ENCODE peak calls at places on chromosomes 12 and 14, in four cellular contexts. One of them, this sample, is unnamed.

GRCh38 chr14:92646952-92647461 is 101.4 kb downstream of the LGMN start:
- DNase-seq in astrocyte: peak
- DNase-seq in neural progenitor cell: no peak
- DNase-seq in IMR-90: peak
- DNase-seq in this sample: peak

GRCh38 chr14:91742956-91743653 is 11.2 kb upstream of the CATSPERB start:
- DNase-seq in IMR-90: no peak
- DNase-seq in neural progenitor cell: no peak
- DNase-seq in astrocyte: no peak
- DNase-seq in this sample: no peak

GRCh38 chr12:80941916-80942315 is 4.2 kb upstream of the LIN7A start:
- DNase-seq in neural progenitor cell: no peak
- DNase-seq in astrocyte: no peak
- DNase-seq in IMR-90: no peak
- DNase-seq in this sample: peak

GRCh38 chr14:44204061-44204815 is 302.8 kb downstream of the FSCB start:
- DNase-seq in IMR-90: no peak
- DNase-seq in astrocyte: no peak
- DNase-seq in neural progenitor cell: no peak
- DNase-seq in this sample: no peak

GRCh38 chr14:76782885-76783566 is 21.8 kb downstream of the VASH1 start:
- DNase-seq in astrocyte: no peak
- DNase-seq in neural progenitor cell: no peak
- DNase-seq in IMR-90: no peak
- DNase-seq in this sample: no peak

GRCh38 chr14:75427126-75427481 is 718 bp upstream of the JDP2 start:
- DNase-seq in neural progenitor cell: peak
- DNase-seq in IMR-90: no peak
- DNase-seq in astrocyte: no peak
- DNase-seq in this sample: no peak

GRCh38 chr14:55130194-55130550 is 1.1 kb downstream of the LGALS3 start:
- DNase-seq in neural progenitor cell: no peak
- DNase-seq in IMR-90: peak
- DNase-seq in astrocyte: no peak
- DNase-seq in this sample: peak

GRCh38 chr12:128966411-128966810 is 113.1 kb downstream of the GLT1D1 start:
- DNase-seq in neural progenitor cell: no peak
- DNase-seq in IMR-90: no peak
- DNase-seq in astrocyte: no peak
- DNase-seq in this sample: no peak

GRCh38 chr12:14841761-14842160 is 1.6 kb downstream of the ART4 start:
- DNase-seq in IMR-90: peak
- DNase-seq in neural progenitor cell: no peak
- DNase-seq in astrocyte: peak
- DNase-seq in this sample: no peak

GRCh38 chr12:53461059-53461458 is 9.2 kb downstream of the PCBP2 start:
- DNase-seq in IMR-90: no peak
- DNase-seq in astrocyte: no peak
- DNase-seq in neural progenitor cell: no peak
- DNase-seq in this sample: no peak

GRCh38 chr14:90788031-90788430 is 28.2 kb downstream of the TTC7B start:
- DNase-seq in neural progenitor cell: no peak
- DNase-seq in IMR-90: no peak
- DNase-seq in astrocyte: no peak
- DNase-seq in this sample: no peak

GRCh38 chr12:124612392-124612680 is 44.9 kb upstream of the NCOR2 start:
- DNase-seq in neural progenitor cell: no peak
- DNase-seq in IMR-90: no peak
- DNase-seq in astrocyte: no peak
- DNase-seq in this sample: no peak

GRCh38 chr14:81430284-81430683 is 30.2 kb upstream of the STON2 start:
- DNase-seq in neural progenitor cell: no peak
- DNase-seq in IMR-90: no peak
- DNase-seq in astrocyte: no peak
- DNase-seq in this sample: no peak

GRCh38 chr14:104128981-104129380 is 9.4 kb upstream of the KIF26A start:
- DNase-seq in astrocyte: no peak
- DNase-seq in IMR-90: no peak
- DNase-seq in neural progenitor cell: no peak
- DNase-seq in this sample: no peak

GRCh38 chr12:126338031-126338441 is 1272.8 kb downstream of the AACS start:
- DNase-seq in astrocyte: no peak
- DNase-seq in neural progenitor cell: no peak
- DNase-seq in IMR-90: no peak
- DNase-seq in this sample: no peak

DNA sequence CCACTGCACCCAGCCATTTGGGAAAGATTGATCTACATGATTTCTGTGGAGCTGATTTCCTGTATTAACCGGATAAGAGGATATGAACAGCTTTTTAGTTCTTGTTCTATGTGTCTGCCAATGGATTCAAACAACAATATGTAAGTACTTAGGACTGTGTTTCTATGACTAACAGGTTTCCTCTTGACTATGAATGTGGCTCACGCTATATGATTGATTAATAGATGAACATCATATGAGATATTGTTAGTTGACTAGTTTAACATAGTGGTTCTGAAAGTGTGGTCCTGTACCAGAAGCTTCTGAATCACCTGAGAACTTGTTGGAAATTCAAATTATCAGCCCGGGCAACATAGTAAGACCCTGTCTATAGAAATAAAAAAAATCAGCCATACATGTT is 12.8 kb upstream of the CSRP2 start:
- DNase-seq in neural progenitor cell: no peak
- DNase-seq in IMR-90: no peak
- DNase-seq in astrocyte: no peak
- DNase-seq in this sample: no peak
- H3K27ac ChIP-seq in neural progenitor cell: no peak
- H3K27ac ChIP-seq in IMR-90: no peak
- H3K27ac ChIP-seq in astrocyte: no peak
- H3K27ac ChIP-seq in this sample: no peak

GRCh38 chr12:101857043-101857558 is 20.3 kb upstream of the DRAM1 start:
- DNase-seq in astrocyte: peak
- DNase-seq in neural progenitor cell: no peak
- DNase-seq in IMR-90: peak
- DNase-seq in this sample: peak

GRCh38 chr12:101852998-101853397 is 22.2 kb upstream of the GNPTAB start:
- DNase-seq in IMR-90: no peak
- DNase-seq in astrocyte: no peak
- DNase-seq in neural progenitor cell: no peak
- DNase-seq in this sample: no peak

GRCh38 chr12:101854747-101855146 is 22.6 kb upstream of the DRAM1 start:
- DNase-seq in neural progenitor cell: no peak
- DNase-seq in IMR-90: no peak
- DNase-seq in astrocyte: no peak
- DNase-seq in this sample: no peak

GRCh38 chr12:101856030-101856429 is 21.4 kb upstream of the DRAM1 start:
- DNase-seq in IMR-90: no peak
- DNase-seq in astrocyte: no peak
- DNase-seq in neural progenitor cell: no peak
- DNase-seq in this sample: no peak

DNA sequence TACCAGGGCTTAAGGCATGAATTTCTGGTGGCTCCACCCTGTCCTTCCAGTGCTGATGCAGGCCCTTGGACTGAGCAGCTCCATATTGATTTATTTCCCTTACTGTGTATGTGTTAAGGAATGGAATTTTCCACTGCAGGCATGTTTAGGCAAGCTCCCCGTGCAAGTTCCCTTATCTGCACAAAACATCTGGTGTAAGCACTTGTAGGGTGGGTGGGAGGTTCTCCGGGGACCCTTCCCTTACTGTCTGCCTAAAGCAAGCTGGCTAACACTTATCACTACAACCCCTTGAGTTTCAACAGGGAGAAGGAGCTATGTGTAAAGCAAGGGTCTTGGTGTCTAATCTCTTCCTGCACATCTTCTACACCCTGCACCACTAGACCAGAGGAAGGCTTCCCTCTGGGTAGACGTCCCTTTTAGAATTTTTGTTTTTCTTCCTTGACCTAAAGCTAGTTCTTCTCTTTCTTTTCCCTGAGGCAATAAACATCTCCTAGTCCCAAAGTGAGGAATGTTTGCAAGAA is 22.0 kb upstream of the DRAM1 start:
- DNase-seq in IMR-90: peak
- DNase-seq in neural progenitor cell: no peak
- DNase-seq in astrocyte: peak
- DNase-seq in this sample: no peak
- H3K4me2 ChIP-seq in IMR-90: peak
- H3K4me2 ChIP-seq in neural progenitor cell: no peak
- H3K4me2 ChIP-seq in astrocyte: no peak
- H3K4me2 ChIP-seq in this sample: no peak

GRCh38 chr12:110367209-110367864 is 36.2 kb downstream of the ANAPC7 start:
- DNase-seq in astrocyte: no peak
- DNase-seq in IMR-90: peak
- DNase-seq in neural progenitor cell: peak
- DNase-seq in this sample: no peak
- H3K27ac ChIP-seq in astrocyte: no peak
- H3K27ac ChIP-seq in IMR-90: peak
- H3K27ac ChIP-seq in neural progenitor cell: peak
- H3K27ac ChIP-seq in this sample: no peak

DNA sequence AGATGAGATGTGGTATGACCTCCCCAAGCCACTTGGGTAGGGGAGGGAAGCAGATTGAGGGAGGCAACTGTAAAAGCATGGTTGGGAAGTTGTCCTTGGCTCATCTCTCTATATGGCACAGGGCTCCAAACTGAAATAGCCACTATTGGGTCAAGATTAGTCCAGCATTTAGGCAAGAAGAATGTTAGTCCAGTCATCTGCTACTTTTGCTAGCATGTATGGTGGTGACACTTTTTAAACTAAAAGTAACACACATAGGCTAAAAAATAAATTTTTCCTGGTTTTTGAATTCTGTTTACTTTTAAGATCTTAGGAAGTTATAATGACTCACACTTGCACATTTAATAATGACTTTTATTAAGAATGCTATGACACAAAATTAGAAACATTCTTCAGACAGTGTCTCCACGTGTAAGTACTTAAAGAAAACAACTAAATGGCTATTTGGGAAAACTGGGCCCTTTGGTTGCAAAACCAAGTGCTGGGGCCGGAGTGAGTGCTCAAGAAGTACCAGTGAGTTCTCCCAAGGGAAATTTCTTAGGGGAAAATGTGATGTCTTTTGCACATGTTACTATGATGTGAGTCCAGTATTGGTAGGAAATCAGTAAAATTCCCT is 179.1 kb upstream of the HIF1A start:
- DNase-seq in IMR-90: no peak
- DNase-seq in neural progenitor cell: no peak
- DNase-seq in astrocyte: peak
- DNase-seq in this sample: no peak
- H3K4me2 ChIP-seq in IMR-90: no peak
- H3K4me2 ChIP-seq in neural progenitor cell: no peak
- H3K4me2 ChIP-seq in astrocyte: no peak
- H3K4me2 ChIP-seq in this sample: no peak

DNA sequence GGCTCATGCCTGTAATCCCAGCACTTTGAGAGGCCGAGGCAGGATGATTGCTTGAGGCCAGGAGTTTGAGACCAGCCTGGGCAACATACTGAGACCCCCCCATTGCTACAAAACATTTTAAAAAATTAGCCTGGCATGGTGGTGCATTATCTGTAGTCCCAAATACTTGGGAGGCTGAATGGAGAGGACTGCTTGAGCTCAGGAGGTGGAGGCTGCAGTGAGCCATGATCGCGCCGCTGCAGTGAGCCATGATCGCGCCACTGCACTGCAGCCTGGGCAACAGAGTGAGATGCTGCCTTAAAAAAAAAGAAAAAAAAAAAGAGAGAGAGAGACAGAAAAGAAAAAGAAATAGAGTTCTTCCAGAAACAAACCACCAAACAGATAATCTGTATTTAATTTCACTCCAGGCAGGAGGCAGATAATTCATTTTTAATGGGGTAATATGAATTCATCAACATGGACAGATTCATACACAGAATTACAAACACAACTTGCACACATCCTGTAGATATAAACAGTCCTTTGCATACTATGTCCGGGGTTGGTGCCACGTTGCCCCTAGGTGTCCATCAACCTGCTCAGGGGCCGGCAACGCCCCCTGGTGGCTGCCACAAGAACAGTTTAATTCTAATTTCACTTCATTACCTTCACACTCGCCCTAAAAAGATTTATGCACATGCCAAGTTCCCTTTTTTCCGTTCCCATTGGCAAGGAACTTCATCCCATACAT is 15.9 kb downstream of the MANSC1 start:
- DNase-seq in neural progenitor cell: peak
- DNase-seq in astrocyte: peak
- DNase-seq in IMR-90: peak
- DNase-seq in this sample: peak
- H3K27ac ChIP-seq in neural progenitor cell: no peak
- H3K27ac ChIP-seq in astrocyte: no peak
- H3K27ac ChIP-seq in IMR-90: peak
- H3K27ac ChIP-seq in this sample: no peak